ENCODE peak calls at places on chromosome 12, in five cellular contexts. F is memory B cell; G is iPS DF 6.9; L is MM.1S; M is CD8-positive, alpha-beta T cell. S is an unnamed sample.
A peak's percentile ranks its signal among the peaks of the same experiment; 100 is the strongest.

GRCh38 chr12:5027436-5027835 is 16.2 kb upstream of the KCNA5 start:
- DNase-seq in F (no peak), G (no peak), L (no peak), M (no peak), S (no peak)

GRCh38 chr12:45773734-45774133 is 44.2 kb downstream of the ARID2 start:
- DNase-seq in F (no peak), G (no peak), L (no peak), M (no peak), S (no peak)

GRCh38 chr12:112836736-112837628 is 45.4 kb downstream of the RPH3A start:
- DNase-seq in F (no peak), G (no peak), L (no peak), M (no peak), S (no peak)

GRCh38 chr12:39605996-39606395 is 13.6 kb downstream of the ABCD2 start:
- DNase-seq in F (no peak), G (no peak), L (no peak), M (no peak), S (no peak)

GRCh38 chr12:19978193-19978592 is 390.1 kb upstream of the PDE3A start:
- DNase-seq in F (no peak), G (no peak), L (no peak), M (no peak), S (no peak)

GRCh38 chr12:47216150-47216677 is 136.5 kb upstream of the AMIGO2 start:
- DNase-seq in F (peak; percentile 61), G (no peak), L (peak; percentile 92), M (peak; percentile 62), S (no peak)

GRCh38 chr12:103771466-103771865 is 69.6 kb downstream of the NT5DC3 start:
- DNase-seq in F (no peak), G (no peak), L (no peak), M (no peak), S (peak; percentile 43)

GRCh38 chr12:19251481-19251880 is 121.9 kb downstream of the PLEKHA5 start:
- DNase-seq in F (no peak), G (no peak), L (no peak), M (no peak), S (no peak)

GRCh38 chr12:125142601-125143000 is 77.4 kb downstream of the AACS start:
- DNase-seq in F (no peak), G (no peak), L (no peak), M (no peak), S (no peak)

GRCh38 chr12:93115198-93115601 is 186.1 kb upstream of the EEA1 start:
- DNase-seq in F (no peak), G (no peak), L (no peak), M (no peak), S (no peak)

GRCh38 chr12:91274886-91275285 is 92.3 kb upstream of the DCN start:
- DNase-seq in F (no peak), G (no peak), L (no peak), M (no peak), S (peak; percentile 71)

GRCh38 chr12:65171073-65171472 is 1.7 kb downstream of the LEMD3 start:
- DNase-seq in F (no peak), G (no peak), L (no peak), M (no peak), S (no peak)

GRCh38 chr12:25412735-25413134 is 140.3 kb downstream of the LMNTD1 start:
- DNase-seq in F (no peak), G (no peak), L (peak; percentile 49), M (no peak), S (no peak)

GRCh38 chr12:58502236-58502635 is 418.1 kb downstream of the LRIG3 start:
- DNase-seq in F (no peak), G (no peak), L (peak; percentile 19), M (no peak), S (peak; percentile 66)

GRCh38 chr12:95796982-95797289 is 6.4 kb upstream of the NTN4 start:
- DNase-seq in F (no peak), G (no peak), L (no peak), M (no peak), S (no peak)

S was measured in NCI-H82.